ENCODE peak calls at places on chromosomes 2 and 18, in five cellular contexts. One of them, this sample, is unnamed.

GRCh38 chr2:121746071-121746578 is 9.3 kb upstream of the TSN start:
- DNase-seq in T-helper 9 cell: no peak
- DNase-seq in colonic mucosa: no peak
- DNase-seq in neural progenitor cell: no peak
- DNase-seq in AG08396: no peak
- DNase-seq in this sample: no peak

GRCh38 chr18:56189615-56190014 is 448.8 kb downstream of the TXNL1 start:
- DNase-seq in T-helper 9 cell: no peak
- DNase-seq in colonic mucosa: no peak
- DNase-seq in neural progenitor cell: no peak
- DNase-seq in AG08396: no peak
- DNase-seq in this sample: no peak

GRCh38 chr2:59034791-59035190 is 793.7 kb upstream of the FANCL start:
- DNase-seq in T-helper 9 cell: no peak
- DNase-seq in colonic mucosa: no peak
- DNase-seq in neural progenitor cell: no peak
- DNase-seq in AG08396: no peak
- DNase-seq in this sample: no peak

GRCh38 chr2:29931818-29932217 is 10.4 kb upstream of the ALK start:
- DNase-seq in T-helper 9 cell: no peak
- DNase-seq in colonic mucosa: no peak
- DNase-seq in neural progenitor cell: no peak
- DNase-seq in AG08396: no peak
- DNase-seq in this sample: no peak

GRCh38 chr2:202102425-202103005 is 29.5 kb downstream of the KIAA2012 start:
- DNase-seq in T-helper 9 cell: no peak
- DNase-seq in colonic mucosa: no peak
- DNase-seq in neural progenitor cell: peak
- DNase-seq in AG08396: no peak
- DNase-seq in this sample: no peak

GRCh38 chr2:41774011-41774605 is 273.7 kb upstream of the PKDCC start:
- DNase-seq in T-helper 9 cell: no peak
- DNase-seq in colonic mucosa: no peak
- DNase-seq in neural progenitor cell: no peak
- DNase-seq in AG08396: no peak
- DNase-seq in this sample: no peak

GRCh38 chr2:68807821-68808266 is 63.4 kb downstream of the BMP10 start:
- DNase-seq in T-helper 9 cell: no peak
- DNase-seq in colonic mucosa: peak
- DNase-seq in neural progenitor cell: no peak
- DNase-seq in AG08396: no peak
- DNase-seq in this sample: peak

GRCh38 chr18:35179906-35180305 is 60.9 kb upstream of the ZNF397 start:
- DNase-seq in T-helper 9 cell: no peak
- DNase-seq in colonic mucosa: no peak
- DNase-seq in neural progenitor cell: no peak
- DNase-seq in AG08396: no peak
- DNase-seq in this sample: no peak

GRCh38 chr2:25009954-25010353 is 31.9 kb upstream of the EFR3B start:
- DNase-seq in T-helper 9 cell: no peak
- DNase-seq in colonic mucosa: no peak
- DNase-seq in neural progenitor cell: no peak
- DNase-seq in AG08396: no peak
- DNase-seq in this sample: no peak